ENCODE peak calls at places on chromosomes 7 and 10, in nine cellular contexts. One of them, this sample, is unnamed.

GRCh38 chr7:105782391-105783063 is 93.9 kb downstream of the ATXN7L1 start:
- DNase-seq in lung microvascular endothelial cell: no peak
- DNase-seq in HEK293T: no peak
- DNase-seq in NCI-H1694 treated with DMSO at 0.1 percent for 48 hours: no peak
- DNase-seq in tibial artery: no peak
- DNase-seq in stimulated activated CD4-positive, alpha-beta T cell treated with anti-CD3 and anti-CD28 coated beads, Interleukin-15, amount 100 ng/mL, for 1 hour: no peak
- DNase-seq in progenitor cell of endocrine pancreas: no peak
- DNase-seq in activated naive CD8-positive, alpha-beta T cell treated with anti-CD3 and anti-CD28 coated beads, Interleukin-2, amount 50 U/mL, for 16 hours: no peak
- DNase-seq in neural crest cell: no peak
- DNase-seq in this sample: peak; percentile 58

GRCh38 chr10:119849031-119849789 is 23.4 kb downstream of the MCMBP start:
- DNase-seq in tibial artery: no peak
- DNase-seq in NCI-H1694 treated with DMSO at 0.1 percent for 48 hours: no peak
- DNase-seq in neural crest cell: no peak
- DNase-seq in HEK293T: no peak
- DNase-seq in lung microvascular endothelial cell: no peak
- DNase-seq in stimulated activated CD4-positive, alpha-beta T cell treated with anti-CD3 and anti-CD28 coated beads, Interleukin-15, amount 100 ng/mL, for 1 hour: no peak
- DNase-seq in progenitor cell of endocrine pancreas: no peak
- DNase-seq in activated naive CD8-positive, alpha-beta T cell treated with anti-CD3 and anti-CD28 coated beads, Interleukin-2, amount 50 U/mL, for 16 hours: no peak
- DNase-seq in this sample: peak; percentile 42

GRCh38 chr10:18144928-18145327 is 4.7 kb downstream of the CACNB2 start:
- DNase-seq in NCI-H1694 treated with DMSO at 0.1 percent for 48 hours: no peak
- DNase-seq in lung microvascular endothelial cell: no peak
- DNase-seq in HEK293T: no peak
- DNase-seq in neural crest cell: no peak
- DNase-seq in progenitor cell of endocrine pancreas: no peak
- DNase-seq in stimulated activated CD4-positive, alpha-beta T cell treated with anti-CD3 and anti-CD28 coated beads, Interleukin-15, amount 100 ng/mL, for 1 hour: no peak
- DNase-seq in tibial artery: peak; percentile 71
- DNase-seq in activated naive CD8-positive, alpha-beta T cell treated with anti-CD3 and anti-CD28 coated beads, Interleukin-2, amount 50 U/mL, for 16 hours: no peak
- DNase-seq in this sample: no peak

GRCh38 chr10:110354322-110354766 is 49.6 kb upstream of the SMNDC1 start:
- DNase-seq in stimulated activated CD4-positive, alpha-beta T cell treated with anti-CD3 and anti-CD28 coated beads, Interleukin-15, amount 100 ng/mL, for 1 hour: peak; percentile 62
- DNase-seq in NCI-H1694 treated with DMSO at 0.1 percent for 48 hours: peak; percentile 77
- DNase-seq in tibial artery: peak; percentile 75
- DNase-seq in neural crest cell: peak; percentile 80
- DNase-seq in activated naive CD8-positive, alpha-beta T cell treated with anti-CD3 and anti-CD28 coated beads, Interleukin-2, amount 50 U/mL, for 16 hours: peak; percentile 55
- DNase-seq in lung microvascular endothelial cell: peak; percentile 86
- DNase-seq in progenitor cell of endocrine pancreas: peak; percentile 51
- DNase-seq in HEK293T: peak; percentile 84
- DNase-seq in this sample: peak; percentile 62

GRCh38 chr10:91162050-91162494 is 58.4 kb upstream of the PCGF5 start:
- DNase-seq in lung microvascular endothelial cell: no peak
- DNase-seq in progenitor cell of endocrine pancreas: no peak
- DNase-seq in stimulated activated CD4-positive, alpha-beta T cell treated with anti-CD3 and anti-CD28 coated beads, Interleukin-15, amount 100 ng/mL, for 1 hour: no peak
- DNase-seq in HEK293T: peak; percentile 12
- DNase-seq in tibial artery: no peak
- DNase-seq in NCI-H1694 treated with DMSO at 0.1 percent for 48 hours: no peak
- DNase-seq in neural crest cell: no peak
- DNase-seq in activated naive CD8-positive, alpha-beta T cell treated with anti-CD3 and anti-CD28 coated beads, Interleukin-2, amount 50 U/mL, for 16 hours: no peak
- DNase-seq in this sample: no peak

GRCh38 chr7:49244543-49244942 is 320.2 kb downstream of the CDC14C start:
- DNase-seq in neural crest cell: no peak
- DNase-seq in stimulated activated CD4-positive, alpha-beta T cell treated with anti-CD3 and anti-CD28 coated beads, Interleukin-15, amount 100 ng/mL, for 1 hour: no peak
- DNase-seq in lung microvascular endothelial cell: no peak
- DNase-seq in activated naive CD8-positive, alpha-beta T cell treated with anti-CD3 and anti-CD28 coated beads, Interleukin-2, amount 50 U/mL, for 16 hours: no peak
- DNase-seq in progenitor cell of endocrine pancreas: no peak
- DNase-seq in tibial artery: no peak
- DNase-seq in NCI-H1694 treated with DMSO at 0.1 percent for 48 hours: no peak
- DNase-seq in HEK293T: no peak
- DNase-seq in this sample: no peak

GRCh38 chr10:131702521-131703356 is 198.1 kb upstream of the PPP2R2D start:
- DNase-seq in progenitor cell of endocrine pancreas: peak; percentile 6
- DNase-seq in HEK293T: no peak
- DNase-seq in lung microvascular endothelial cell: no peak
- DNase-seq in activated naive CD8-positive, alpha-beta T cell treated with anti-CD3 and anti-CD28 coated beads, Interleukin-2, amount 50 U/mL, for 16 hours: no peak
- DNase-seq in stimulated activated CD4-positive, alpha-beta T cell treated with anti-CD3 and anti-CD28 coated beads, Interleukin-15, amount 100 ng/mL, for 1 hour: no peak
- DNase-seq in tibial artery: no peak
- DNase-seq in NCI-H1694 treated with DMSO at 0.1 percent for 48 hours: no peak
- DNase-seq in neural crest cell: no peak
- DNase-seq in this sample: no peak

GRCh38 chr10:124213471-124213870 is 120.1 kb upstream of the CHST15 start:
- DNase-seq in activated naive CD8-positive, alpha-beta T cell treated with anti-CD3 and anti-CD28 coated beads, Interleukin-2, amount 50 U/mL, for 16 hours: no peak
- DNase-seq in neural crest cell: no peak
- DNase-seq in tibial artery: no peak
- DNase-seq in progenitor cell of endocrine pancreas: no peak
- DNase-seq in NCI-H1694 treated with DMSO at 0.1 percent for 48 hours: no peak
- DNase-seq in stimulated activated CD4-positive, alpha-beta T cell treated with anti-CD3 and anti-CD28 coated beads, Interleukin-15, amount 100 ng/mL, for 1 hour: no peak
- DNase-seq in HEK293T: no peak
- DNase-seq in lung microvascular endothelial cell: no peak
- DNase-seq in this sample: peak; percentile 32

GRCh38 chr10:123642697-123643096 is 23.5 kb upstream of the GPR26 start:
- DNase-seq in stimulated activated CD4-positive, alpha-beta T cell treated with anti-CD3 and anti-CD28 coated beads, Interleukin-15, amount 100 ng/mL, for 1 hour: no peak
- DNase-seq in HEK293T: no peak
- DNase-seq in neural crest cell: no peak
- DNase-seq in lung microvascular endothelial cell: no peak
- DNase-seq in progenitor cell of endocrine pancreas: no peak
- DNase-seq in tibial artery: peak; percentile 40
- DNase-seq in NCI-H1694 treated with DMSO at 0.1 percent for 48 hours: no peak
- DNase-seq in activated naive CD8-positive, alpha-beta T cell treated with anti-CD3 and anti-CD28 coated beads, Interleukin-2, amount 50 U/mL, for 16 hours: no peak
- DNase-seq in this sample: no peak